ENCODE peak calls at places on chromosomes 7 and 10, in five cellular contexts. T is HFF-Myc, D is AG10803, P is AG04449, J is astrocyte of the cerebellum. E is an unnamed sample.

GRCh38 chr10:120987359-120987758 is 136.2 kb downstream of the WDR11 start:
- DNase-seq in T (no peak), D (no peak), P (no peak), J (no peak), E (no peak)

GRCh38 chr7:55778631-55779030 is 83.9 kb downstream of the SEPTIN14 start:
- DNase-seq in T (no peak), D (no peak), P (no peak), J (no peak), E (no peak)

GRCh38 chr10:13483951-13484350 is 44.9 kb downstream of the BEND7 start:
- DNase-seq in T (no peak), D (no peak), P (no peak), J (no peak), E (no peak)

GRCh38 chr7:96713037-96713436 is 3.4 kb upstream of the SEM1 start:
- DNase-seq in T (no peak), D (no peak), P (no peak), J (no peak), E (no peak)

GRCh38 chr7:140196361-140197217 is 19.8 kb upstream of the KDM7A start:
- DNase-seq in T (no peak), D (peak; percentile 45), P (no peak), J (peak; percentile 62), E (peak; percentile 12)

GRCh38 chr7:154744226-154744860 is 258.6 kb downstream of the PAXIP1 start:
- DNase-seq in T (no peak), D (no peak), P (no peak), J (no peak), E (no peak)

GRCh38 chr7:144818516-144818915 is 17.3 kb downstream of the TPK1 start:
- DNase-seq in T (no peak), D (no peak), P (no peak), J (no peak), E (no peak)

GRCh38 chr7:106353944-106354343 is 69.2 kb upstream of the NAMPT start:
- DNase-seq in T (no peak), D (no peak), P (no peak), J (no peak), E (no peak)

GRCh38 chr10:28906440-28906839 is 229.1 kb downstream of the BAMBI start:
- DNase-seq in T (no peak), D (no peak), P (no peak), J (no peak), E (no peak)

GRCh38 chr10:123997486-123998196 is 95.8 kb downstream of the CHST15 start:
- DNase-seq in T (peak; percentile 36), D (peak; percentile 98), P (peak; percentile 99), J (peak; percentile 95), E (peak; percentile 95)

GRCh38 chr7:3912291-3912690 is 611.2 kb downstream of the SDK1 start:
- DNase-seq in T (no peak), D (no peak), P (no peak), J (no peak), E (no peak)

GRCh38 chr7:115299379-115300038 is 377.6 kb downstream of the MDFIC start:
- DNase-seq in T (no peak), D (peak; percentile 5), P (no peak), J (no peak), E (peak; percentile 17)

GRCh38 chr7:157684596-157685429 is 348.0 kb downstream of the DNAJB6 start:
- DNase-seq in T (no peak), D (no peak), P (no peak), J (no peak), E (no peak)

GRCh38 chr7:66640802-66641525 is 12.3 kb downstream of the KCTD7 start:
- DNase-seq in T (no peak), D (no peak), P (no peak), J (no peak), E (no peak)

GRCh38 chr10:17423641-17424186 is 30.7 kb downstream of the ST8SIA6 start:
- DNase-seq in T (no peak), D (peak; percentile 3), P (no peak), J (no peak), E (peak; percentile 19)

GRCh38 chr7:156928406-156928747 is 21.1 kb upstream of the NOM1 start:
- DNase-seq in T (no peak), D (no peak), P (no peak), J (no peak), E (no peak)

GRCh38 chr7:29573594-29573993 is 10.0 kb downstream of the PRR15 start:
- DNase-seq in T (no peak), D (no peak), P (no peak), J (no peak), E (no peak)

GRCh38 chr10:3716093-3716492 is 68.9 kb downstream of the KLF6 start:
- DNase-seq in T (no peak), D (no peak), P (no peak), J (no peak), E (no peak)

GRCh38 chr10:114520453-114520852 is 116.2 kb upstream of the AFAP1L2 start:
- DNase-seq in T (no peak), D (peak; percentile 64), P (no peak), J (no peak), E (peak; percentile 72)

GRCh38 chr7:119640326-119640725 is 632.6 kb upstream of the KCND2 start:
- DNase-seq in T (no peak), D (no peak), P (no peak), J (no peak), E (no peak)

GRCh38 chr7:102912742-102913141 is at the start of gene LRRC17:
- DNase-seq in T (peak; percentile 85), D (peak; percentile 55), P (no peak), J (peak; percentile 86), E (peak; percentile 87)

GRCh38 chr10:68435803-68436202 is 28.7 kb upstream of the RUFY2 start:
- DNase-seq in T (no peak), D (no peak), P (no peak), J (no peak), E (no peak)

GRCh38 chr7:37414352-37414983 is 34.2 kb downstream of the ELMO1 start:
- DNase-seq in T (no peak), D (no peak), P (no peak), J (no peak), E (no peak)

GRCh38 chr7:2775785-2776184 is 68.3 kb downstream of the GNA12 start:
- DNase-seq in T (no peak), D (no peak), P (no peak), J (no peak), E (no peak)
- TF ChIP-seq CTCF in T (no peak), D (no peak), P (no peak), J (no peak), E (no peak)

DNA sequence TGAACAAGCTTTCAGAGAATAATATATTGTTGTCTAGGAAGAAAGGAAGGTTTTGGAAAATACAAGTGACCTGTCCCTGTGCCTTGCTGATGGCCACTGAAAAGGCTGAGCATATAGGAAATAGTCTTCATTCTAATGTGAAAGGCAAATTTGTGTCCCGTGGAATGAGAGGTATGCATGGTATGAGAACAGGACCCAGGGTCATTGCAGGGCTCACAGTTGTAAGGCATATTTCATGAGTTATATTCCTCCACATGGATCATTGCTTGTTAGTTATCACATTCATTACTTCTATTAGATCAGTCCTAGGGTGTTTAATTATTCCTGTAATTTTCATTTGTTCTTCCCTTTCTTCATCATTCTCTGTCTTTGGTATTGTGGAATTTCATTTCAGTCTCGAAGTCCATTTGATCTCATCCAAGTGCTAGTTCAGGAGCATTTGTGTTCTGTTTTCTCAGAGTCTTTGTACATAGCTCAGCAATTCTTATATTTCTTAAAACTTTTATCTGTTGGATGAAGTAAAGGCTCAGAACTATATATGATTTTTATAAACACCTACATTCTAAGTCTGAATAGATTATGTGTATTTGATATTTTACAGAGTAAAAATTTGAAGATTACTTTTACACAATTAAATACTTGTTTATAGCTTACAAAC is 39.4 kb upstream of the ARHGAP21 start:
- DNase-seq in T (no peak), D (peak; percentile 79), P (peak; percentile 19), J (peak; percentile 16), E (peak; percentile 60)
- H3K4me3 ChIP-seq in T (no peak overlapping the region), D (no peak overlapping the region), P (no peak overlapping the region), J (no peak overlapping the region), E (no peak overlapping the region)

GRCh38 chr10:23174075-23174973 is 17.8 kb upstream of the PTF1A start:
- DNase-seq in T (no peak), D (no peak), P (no peak), J (no peak), E (no peak)

GRCh38 chr10:23174974-23175512 is 17.1 kb upstream of the PTF1A start:
- DNase-seq in T (no peak), D (no peak), P (no peak), J (no peak), E (no peak)

GRCh38 chr10:23172846-23173548 is 19.1 kb upstream of the PTF1A start:
- DNase-seq in T (no peak), D (no peak), P (no peak), J (no peak), E (no peak)

GRCh38 chr10:23172429-23172828 is 19.7 kb upstream of the PTF1A start:
- DNase-seq in T (no peak), D (no peak), P (no peak), J (no peak), E (no peak)

GRCh38 chr10:23173549-23174074 is 18.5 kb upstream of the PTF1A start:
- DNase-seq in T (no peak), D (no peak), P (no peak), J (no peak), E (no peak)
- TF ChIP-seq CTCF in T (no peak), D (no peak), P (no peak), J (no peak), E (no peak)

DNA sequence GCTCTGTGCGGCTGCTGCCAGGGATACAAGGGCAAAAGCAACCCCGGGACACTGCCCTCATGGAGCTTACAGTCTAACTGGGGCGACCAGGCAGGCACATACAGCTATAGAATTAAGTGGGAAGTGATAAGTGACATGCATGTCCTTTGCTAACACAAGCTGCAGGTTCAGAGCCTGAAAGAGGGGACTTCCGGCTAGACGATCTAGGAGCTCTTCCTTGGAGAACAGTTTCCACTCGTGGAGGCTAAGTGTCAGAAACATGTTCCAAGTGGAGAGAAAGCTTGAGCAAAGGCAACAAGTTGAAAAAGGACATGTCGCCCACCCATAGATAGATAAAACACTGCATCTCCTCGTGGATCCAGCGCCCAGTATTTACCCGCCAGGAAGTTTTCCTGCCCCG is 548 bp upstream of the NKX2-3 start:
- DNase-seq in T (no peak), D (no peak), P (no peak), J (no peak), E (no peak)
- H3K4me3 ChIP-seq in T (no peak overlapping the region), D (no peak overlapping the region), P (no peak overlapping the region), J (no peak overlapping the region), E (no peak overlapping the region)